ENCODE peak calls at places on chromosomes 2 and 18, in four cellular contexts. O is K562, Y is HepG2, R is H1. T is an unnamed sample.

GRCh38 chr2:215423234-215423633 is 12.6 kb downstream of the FN1 start:
- DNase-seq in Y (no peak), O (no peak), R (no peak), T (no peak)

GRCh38 chr18:10508546-10508945 is 17.3 kb upstream of the NAPG start:
- DNase-seq in Y (no peak), R (no peak), O (no peak), T (no peak)

GRCh38 chr18:62555135-62555534 is 32.3 kb downstream of the ZCCHC2 start:
- DNase-seq in Y (no peak), R (no peak), O (peak), T (no peak)

GRCh38 chr2:121643877-121644276 is 5.4 kb downstream of the CLASP1 start:
- DNase-seq in Y (no peak), O (no peak), R (no peak), T (no peak)

GRCh38 chr18:50679656-50680055 is 119.8 kb downstream of the MAPK4 start:
- DNase-seq in O (no peak), R (no peak), Y (no peak), T (no peak)

GRCh38 chr18:70454705-70455322 is 166.0 kb downstream of the SOCS6 start:
- DNase-seq in Y (peak), O (peak), R (no peak), T (peak)

GRCh38 chr18:9825571-9826073 is 60.2 kb upstream of the TXNDC2 start:
- DNase-seq in O (no peak), R (no peak), Y (peak), T (peak)

GRCh38 chr2:152407204-152407721 is 72.3 kb downstream of the FMNL2 start:
- DNase-seq in Y (no peak), O (no peak), R (no peak), T (no peak)

GRCh38 chr2:148238561-148238960 is 217.7 kb downstream of the MBD5 start:
- DNase-seq in O (no peak), Y (no peak), R (no peak), T (no peak)

GRCh38 chr2:171149539-171149938 is 11.2 kb downstream of the TLK1 start:
- DNase-seq in O (no peak), Y (no peak), R (no peak), T (no peak)

GRCh38 chr2:237798236-237799059 is at the start of gene RBM44:
- DNase-seq in O (no peak), R (no peak), Y (no peak), T (no peak)

GRCh38 chr2:121530563-121531334 is at the start of gene RNU4ATAC:
- DNase-seq in Y (peak), R (peak), O (peak), T (peak)

GRCh38 chr2:241853651-241854341 is 4.9 kb downstream of the PDCD1 start:
- DNase-seq in Y (no peak), R (no peak), O (peak), T (no peak)
- TF ChIP-seq GABPA in Y (no peak), R (no peak), O (no peak), T (no peak)

DNA sequence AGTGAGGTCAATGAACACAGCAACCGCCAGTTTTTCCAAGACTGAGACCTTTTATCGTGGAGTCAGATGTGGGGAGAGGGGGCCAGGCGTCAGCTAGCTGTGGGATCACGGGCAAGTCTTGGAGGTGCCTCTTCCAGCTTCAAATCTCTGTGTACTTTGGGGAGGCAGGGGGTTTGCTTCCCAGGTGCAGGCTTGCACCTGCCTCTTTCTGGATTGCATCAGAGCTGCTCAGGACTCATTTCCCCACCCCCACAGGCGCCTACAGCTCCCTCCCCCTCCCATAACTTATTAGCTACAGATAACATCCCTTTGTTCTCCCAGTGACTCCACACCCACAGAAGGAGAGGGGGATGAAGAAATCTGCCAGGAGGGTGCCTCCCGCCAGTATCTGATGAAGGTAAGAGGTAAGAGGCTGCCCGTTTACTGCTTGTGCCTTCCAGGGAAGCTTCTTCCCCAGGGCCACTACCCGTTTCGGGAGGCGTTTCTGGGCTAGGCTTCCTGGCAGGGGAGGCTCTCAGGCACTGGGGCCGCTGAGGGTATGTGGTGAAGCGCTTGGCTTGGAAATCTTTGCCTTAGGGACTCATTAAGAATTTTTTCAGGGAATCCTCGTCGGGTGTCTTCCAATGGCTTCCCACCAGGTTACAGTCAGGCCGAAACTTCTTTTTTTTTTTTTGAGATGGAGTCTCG is 18.8 kb upstream of the MRPL33 start:
- DNase-seq in Y (peak), O (peak), R (no peak), T (no peak)
- TF ChIP-seq GABPA in Y (no peak), O (no peak), R (no peak), T (no peak)

GRCh38 chr2:52269696-52270485 is 1238.0 kb upstream of the NRXN1 start:
- DNase-seq in R (no peak), Y (no peak), O (no peak), T (no peak)
- TF ChIP-seq GABPA in R (no peak), Y (no peak), O (no peak), T (no peak)

GRCh38 chr2:102245266-102246151 is 58.7 kb downstream of the IL1RL2 start:
- DNase-seq in O (no peak), Y (no peak), R (no peak), T (no peak)
- TF ChIP-seq GABPA in O (no peak), Y (no peak), R (no peak), T (no peak)

DNA sequence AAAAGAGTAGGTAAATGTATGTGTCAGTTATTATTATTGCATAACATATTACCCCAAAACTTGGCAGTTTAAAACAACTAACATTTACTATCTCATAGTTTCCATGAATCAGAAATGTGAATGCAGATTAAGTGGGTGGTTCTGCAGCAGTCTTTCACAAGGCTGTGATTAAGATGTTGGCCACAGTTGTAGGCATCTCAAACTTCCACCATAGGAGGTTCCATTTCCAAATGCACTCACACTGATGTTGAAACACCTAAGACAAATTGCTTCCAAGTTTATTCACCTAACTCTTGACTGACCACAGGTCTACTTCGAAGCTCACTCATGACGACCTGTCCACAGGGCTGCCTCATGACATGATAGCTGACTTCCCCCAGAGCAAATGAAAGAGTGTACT is 360.8 kb downstream of the GRB14 start:
- DNase-seq in O (no peak), R (no peak), Y (no peak), T (no peak)
- TF ChIP-seq GABPA in O (no peak), R (no peak), Y (no peak), T (no peak)

DNA sequence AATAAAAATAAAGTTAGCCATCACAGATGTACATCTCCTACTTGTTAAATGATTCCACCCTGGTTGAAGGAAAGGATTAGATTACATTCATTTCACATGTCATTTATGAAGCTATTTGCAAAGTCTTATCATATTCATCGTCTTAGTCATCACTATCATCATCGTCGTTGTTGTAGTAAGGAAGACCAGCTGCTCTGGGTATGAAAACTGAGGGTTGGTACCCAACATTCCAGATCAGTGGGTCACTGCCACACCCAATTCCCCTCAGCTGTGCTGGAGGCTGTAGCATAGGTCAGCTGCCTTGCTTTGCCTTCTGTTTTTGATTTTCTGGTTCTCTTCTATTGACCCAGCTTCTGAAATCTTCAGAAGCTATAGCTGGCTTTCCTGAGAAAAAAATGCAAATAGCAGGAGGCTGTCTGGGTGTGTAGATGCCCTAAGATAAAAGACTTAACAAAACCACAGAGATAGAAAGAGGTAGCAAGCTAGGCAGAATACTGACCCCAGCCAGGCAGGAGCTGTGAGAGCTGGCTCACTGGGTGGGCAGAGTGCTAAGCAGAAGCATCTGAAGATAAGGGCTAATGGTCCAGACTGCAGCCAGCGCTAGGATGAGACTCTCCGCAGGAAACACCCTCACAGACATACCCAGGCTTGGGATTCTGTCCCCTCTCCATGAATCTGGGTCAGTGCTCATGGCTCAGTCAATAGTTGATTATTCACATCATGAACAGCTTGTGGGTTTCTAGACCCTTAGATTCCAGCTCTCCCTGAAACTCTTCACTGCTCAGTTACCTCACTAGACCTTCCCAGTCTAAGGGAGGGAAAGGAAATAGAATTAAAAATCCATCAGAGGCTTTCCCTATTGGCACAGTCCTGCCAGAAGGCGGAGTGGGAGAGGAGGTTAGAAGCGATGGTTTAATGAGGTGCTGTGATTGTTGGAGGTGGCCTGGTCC is 21.2 kb upstream of the CCBE1 start:
- DNase-seq in R (no peak), O (no peak), Y (no peak), T (no peak)
- TF ChIP-seq GABPA in R (no peak), O (no peak), Y (no peak), T (no peak)

GRCh38 chr2:45850558-45850957 is 199.1 kb downstream of the PRKCE start:
- DNase-seq in Y (no peak), O (no peak), R (no peak), T (no peak)

GRCh38 chr2:45851111-45851510 is 199.6 kb downstream of the PRKCE start:
- DNase-seq in R (no peak), O (no peak), Y (no peak), T (no peak)

GRCh38 chr2:45852450-45853150 is 201.1 kb downstream of the PRKCE start:
- DNase-seq in Y (no peak), O (no peak), R (no peak), T (no peak)

GRCh38 chr2:45849491-45850283 is 198.2 kb downstream of the PRKCE start:
- DNase-seq in Y (no peak), O (no peak), R (no peak), T (no peak)

GRCh38 chr2:45851576-45852304 is 200.3 kb downstream of the PRKCE start:
- DNase-seq in O (no peak), Y (no peak), R (no peak), T (no peak)
- TF ChIP-seq GABPA in O (no peak), Y (no peak), R (no peak), T (no peak)

T was measured in HL-60.